ENCODE peak calls at places on chromosomes 11 and 22, in six cellular contexts. One of them, this sample, is unnamed.

GRCh38 chr11:119423459-119424254 is 685 bp upstream of the THY1 start:
- DNase-seq in HepG2: no peak
- DNase-seq in pancreas: no peak
- DNase-seq in dorsolateral prefrontal cortex: no peak
- DNase-seq in fibroblast of pulmonary artery: no peak
- DNase-seq in nephron progenitor cell: no peak
- DNase-seq in this sample: no peak

GRCh38 chr11:32213223-32213622 is 122.3 kb downstream of the RCN1 start:
- DNase-seq in HepG2: no peak
- DNase-seq in pancreas: no peak
- DNase-seq in dorsolateral prefrontal cortex: no peak
- DNase-seq in fibroblast of pulmonary artery: peak
- DNase-seq in nephron progenitor cell: no peak
- DNase-seq in this sample: no peak

GRCh38 chr11:68780829-68781228 is 29.5 kb upstream of the TESMIN start:
- DNase-seq in HepG2: no peak
- DNase-seq in pancreas: peak
- DNase-seq in dorsolateral prefrontal cortex: no peak
- DNase-seq in fibroblast of pulmonary artery: peak
- DNase-seq in nephron progenitor cell: peak
- DNase-seq in this sample: no peak

GRCh38 chr11:114058871-114059277 is 637 bp upstream of the ZBTB16 start:
- DNase-seq in HepG2: no peak
- DNase-seq in pancreas: peak
- DNase-seq in dorsolateral prefrontal cortex: no peak
- DNase-seq in fibroblast of pulmonary artery: no peak
- DNase-seq in nephron progenitor cell: peak
- DNase-seq in this sample: no peak

GRCh38 chr11:76857776-76858461 is 2.8 kb upstream of the ACER3 start:
- DNase-seq in HepG2: no peak
- DNase-seq in pancreas: no peak
- DNase-seq in dorsolateral prefrontal cortex: no peak
- DNase-seq in fibroblast of pulmonary artery: no peak
- DNase-seq in nephron progenitor cell: no peak
- DNase-seq in this sample: no peak

GRCh38 chr22:38706101-38706884 is 549 bp downstream of the GTPBP1 start:
- DNase-seq in HepG2: no peak
- DNase-seq in pancreas: peak
- DNase-seq in dorsolateral prefrontal cortex: no peak
- DNase-seq in fibroblast of pulmonary artery: peak
- DNase-seq in nephron progenitor cell: no peak
- DNase-seq in this sample: no peak

GRCh38 chr11:134355656-134356055 is 23.9 kb downstream of the GLB1L2 start:
- DNase-seq in HepG2: no peak
- DNase-seq in pancreas: no peak
- DNase-seq in dorsolateral prefrontal cortex: no peak
- DNase-seq in fibroblast of pulmonary artery: no peak
- DNase-seq in nephron progenitor cell: no peak
- DNase-seq in this sample: no peak

GRCh38 chr11:133955091-133955846 is 1.5 kb downstream of the IGSF9B start:
- DNase-seq in HepG2: no peak
- DNase-seq in pancreas: no peak
- DNase-seq in dorsolateral prefrontal cortex: peak
- DNase-seq in fibroblast of pulmonary artery: no peak
- DNase-seq in nephron progenitor cell: no peak
- DNase-seq in this sample: no peak

GRCh38 chr11:14645985-14646900 is 2.6 kb downstream of the PDE3B start:
- DNase-seq in HepG2: no peak
- DNase-seq in pancreas: no peak
- DNase-seq in dorsolateral prefrontal cortex: no peak
- DNase-seq in fibroblast of pulmonary artery: no peak
- DNase-seq in nephron progenitor cell: no peak
- DNase-seq in this sample: no peak

GRCh38 chr22:30421695-30422480 is 3.7 kb upstream of the MTFP1 start:
- DNase-seq in HepG2: peak
- DNase-seq in pancreas: no peak
- DNase-seq in dorsolateral prefrontal cortex: no peak
- DNase-seq in fibroblast of pulmonary artery: no peak
- DNase-seq in nephron progenitor cell: no peak
- DNase-seq in this sample: no peak

GRCh38 chr11:133082851-133083488 is 449.3 kb downstream of the OPCML start:
- DNase-seq in HepG2: peak
- DNase-seq in pancreas: peak
- DNase-seq in dorsolateral prefrontal cortex: peak
- DNase-seq in fibroblast of pulmonary artery: peak
- DNase-seq in nephron progenitor cell: peak
- DNase-seq in this sample: peak

GRCh38 chr22:17436981-17437410 is 67.7 kb downstream of the CECR2 start:
- DNase-seq in HepG2: no peak
- DNase-seq in pancreas: no peak
- DNase-seq in dorsolateral prefrontal cortex: peak
- DNase-seq in fibroblast of pulmonary artery: no peak
- DNase-seq in nephron progenitor cell: peak
- DNase-seq in this sample: no peak

GRCh38 chr11:33668468-33668825 is 32.2 kb downstream of the C11orf91 start:
- DNase-seq in HepG2: no peak
- DNase-seq in pancreas: no peak
- DNase-seq in dorsolateral prefrontal cortex: no peak
- DNase-seq in fibroblast of pulmonary artery: no peak
- DNase-seq in nephron progenitor cell: no peak
- DNase-seq in this sample: no peak

GRCh38 chr22:44668190-44668885 is 33.7 kb upstream of the PRR5 start:
- DNase-seq in HepG2: no peak
- DNase-seq in pancreas: no peak
- DNase-seq in dorsolateral prefrontal cortex: no peak
- DNase-seq in fibroblast of pulmonary artery: no peak
- DNase-seq in nephron progenitor cell: peak
- DNase-seq in this sample: peak

GRCh38 chr11:64926689-64927088 is 2.2 kb downstream of the PPP2R5B start:
- DNase-seq in HepG2: no peak
- DNase-seq in pancreas: peak
- DNase-seq in dorsolateral prefrontal cortex: no peak
- DNase-seq in fibroblast of pulmonary artery: no peak
- DNase-seq in nephron progenitor cell: no peak
- DNase-seq in this sample: no peak

GRCh38 chr11:101442171-101442570 is 141.6 kb downstream of the TRPC6 start:
- DNase-seq in HepG2: no peak
- DNase-seq in pancreas: no peak
- DNase-seq in dorsolateral prefrontal cortex: no peak
- DNase-seq in fibroblast of pulmonary artery: peak
- DNase-seq in nephron progenitor cell: no peak
- DNase-seq in this sample: no peak

GRCh38 chr22:21573293-21573734 is 5.8 kb downstream of the UBE2L3 start:
- DNase-seq in HepG2: no peak
- DNase-seq in pancreas: no peak
- DNase-seq in dorsolateral prefrontal cortex: no peak
- DNase-seq in fibroblast of pulmonary artery: no peak
- DNase-seq in nephron progenitor cell: no peak
- DNase-seq in this sample: no peak

DNA sequence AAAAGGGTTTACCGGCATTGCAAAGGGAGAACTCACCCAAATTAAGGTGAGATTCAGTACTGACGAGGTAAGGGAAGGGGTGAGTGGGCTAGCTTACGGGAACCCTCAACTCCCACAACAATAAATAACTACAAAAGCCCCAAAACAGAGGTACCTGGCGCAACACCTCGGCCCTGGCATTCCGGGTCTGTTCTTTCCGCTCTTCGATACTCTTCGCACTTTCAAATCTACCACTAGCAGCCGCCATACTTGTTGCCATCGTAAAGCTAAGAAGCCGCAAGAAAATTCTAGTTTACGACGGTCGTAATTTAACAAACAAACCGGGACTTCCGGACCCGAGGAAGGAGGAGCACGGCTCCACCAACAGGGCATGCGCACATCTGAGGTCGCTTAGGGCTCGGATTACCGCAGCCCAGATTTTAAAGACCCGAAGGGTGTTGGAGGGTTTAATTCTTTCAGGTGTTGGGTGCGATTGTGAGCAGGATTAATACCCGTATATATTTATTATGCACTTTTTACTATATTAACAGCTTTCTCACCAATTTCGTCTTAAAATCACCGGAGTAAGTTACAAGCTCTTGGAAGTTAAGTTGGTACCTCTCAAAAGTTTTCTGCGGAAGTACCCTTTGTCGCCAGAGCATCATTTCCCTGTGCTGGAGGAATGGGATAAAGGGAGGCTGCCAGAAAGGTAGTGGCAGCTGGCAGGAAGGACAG is at the start of gene CWF19L2:
- DNase-seq in HepG2: peak
- DNase-seq in pancreas: peak
- DNase-seq in dorsolateral prefrontal cortex: peak
- DNase-seq in fibroblast of pulmonary artery: peak
- DNase-seq in nephron progenitor cell: peak
- DNase-seq in this sample: peak
- TF ChIP-seq CTCF in HepG2: peak
- TF ChIP-seq CTCF in pancreas: no peak
- TF ChIP-seq CTCF in dorsolateral prefrontal cortex: no peak
- TF ChIP-seq CTCF in fibroblast of pulmonary artery: no peak
- TF ChIP-seq CTCF in nephron progenitor cell: no peak
- TF ChIP-seq CTCF in this sample: no peak

GRCh38 chr11:57667065-57667714 is 724 bp upstream of the ZDHHC5 start:
- DNase-seq in HepG2: peak
- DNase-seq in pancreas: peak
- DNase-seq in dorsolateral prefrontal cortex: peak
- DNase-seq in fibroblast of pulmonary artery: peak
- DNase-seq in nephron progenitor cell: peak
- DNase-seq in this sample: peak
- TF ChIP-seq CTCF in HepG2: no peak
- TF ChIP-seq CTCF in pancreas: no peak
- TF ChIP-seq CTCF in dorsolateral prefrontal cortex: no peak
- TF ChIP-seq CTCF in fibroblast of pulmonary artery: no peak
- TF ChIP-seq CTCF in nephron progenitor cell: no peak
- TF ChIP-seq CTCF in this sample: no peak

GRCh38 chr11:47136921-47137320 is 39.8 kb downstream of the ARFGAP2 start:
- DNase-seq in HepG2: no peak
- DNase-seq in pancreas: no peak
- DNase-seq in dorsolateral prefrontal cortex: no peak
- DNase-seq in fibroblast of pulmonary artery: no peak
- DNase-seq in nephron progenitor cell: no peak
- DNase-seq in this sample: no peak
- TF ChIP-seq CTCF in HepG2: no peak
- TF ChIP-seq CTCF in pancreas: no peak
- TF ChIP-seq CTCF in dorsolateral prefrontal cortex: no peak
- TF ChIP-seq CTCF in fibroblast of pulmonary artery: no peak
- TF ChIP-seq CTCF in nephron progenitor cell: no peak
- TF ChIP-seq CTCF in this sample: no peak

DNA sequence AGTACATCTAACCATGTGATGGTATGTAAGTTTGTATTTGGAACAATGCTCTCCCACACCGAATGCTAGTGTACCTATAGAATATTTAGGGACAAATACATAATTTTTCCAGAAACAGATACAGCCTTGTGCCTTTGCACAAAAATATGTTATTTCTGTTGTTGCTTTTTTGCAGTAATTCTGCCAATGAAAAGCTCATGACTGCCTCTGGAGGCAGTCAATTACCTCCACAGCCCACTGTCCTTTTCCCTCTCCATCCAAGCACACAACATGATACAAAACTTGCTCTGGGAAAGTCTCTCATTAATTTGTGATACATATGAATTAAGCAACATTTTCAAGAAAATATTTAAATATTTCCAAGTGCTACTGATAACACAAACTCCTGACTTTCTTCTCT is 3.6 kb downstream of the OR51I2 start:
- DNase-seq in HepG2: no peak
- DNase-seq in pancreas: no peak
- DNase-seq in dorsolateral prefrontal cortex: no peak
- DNase-seq in fibroblast of pulmonary artery: no peak
- DNase-seq in nephron progenitor cell: no peak
- DNase-seq in this sample: no peak
- TF ChIP-seq CTCF in HepG2: no peak
- TF ChIP-seq CTCF in pancreas: no peak
- TF ChIP-seq CTCF in dorsolateral prefrontal cortex: no peak
- TF ChIP-seq CTCF in fibroblast of pulmonary artery: no peak
- TF ChIP-seq CTCF in nephron progenitor cell: no peak
- TF ChIP-seq CTCF in this sample: no peak

DNA sequence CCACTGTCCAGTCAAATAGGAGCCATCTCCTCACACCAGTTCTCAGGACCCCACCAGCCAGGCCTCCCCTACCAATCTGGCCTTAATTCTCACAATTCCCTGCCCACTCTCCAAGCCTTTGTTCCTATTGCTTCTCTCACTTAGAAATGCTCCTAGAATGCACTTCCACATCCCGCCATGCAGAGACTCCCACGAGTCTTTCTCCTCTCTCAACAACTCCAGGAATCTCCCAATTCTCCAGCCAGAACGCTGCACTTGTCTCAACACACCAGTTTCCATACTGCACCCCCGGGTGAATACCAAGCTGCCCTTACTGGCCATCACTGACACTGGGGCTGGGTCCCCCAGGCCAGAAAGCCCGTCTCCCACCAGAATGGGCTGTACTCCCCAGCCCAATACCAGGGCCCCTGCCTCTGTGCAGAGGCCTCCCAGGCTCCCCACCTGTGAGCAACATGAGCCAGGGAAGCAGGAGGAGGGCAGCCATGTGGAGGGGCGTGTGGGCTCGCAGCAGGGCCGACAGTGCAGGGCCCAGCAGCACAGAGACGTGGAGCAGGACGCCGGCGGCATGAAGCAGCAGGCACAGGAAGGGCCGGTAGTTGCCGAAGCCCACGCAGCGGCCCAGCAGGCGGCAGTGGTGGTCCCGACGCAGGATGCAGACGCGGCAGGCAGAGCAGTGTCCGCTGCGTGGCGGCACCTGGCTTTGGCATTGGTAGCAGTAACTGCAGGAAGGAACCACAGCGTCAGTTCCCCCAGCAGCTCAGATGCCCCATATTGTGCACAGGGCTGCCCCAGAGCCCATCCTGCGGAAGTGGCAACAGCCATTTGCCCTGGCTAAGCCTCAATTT is 2.4 kb downstream of the ZDHHC24 start:
- DNase-seq in HepG2: no peak
- DNase-seq in pancreas: no peak
- DNase-seq in dorsolateral prefrontal cortex: peak
- DNase-seq in fibroblast of pulmonary artery: peak
- DNase-seq in nephron progenitor cell: peak
- DNase-seq in this sample: peak
- TF ChIP-seq CTCF in HepG2: no peak
- TF ChIP-seq CTCF in pancreas: no peak
- TF ChIP-seq CTCF in dorsolateral prefrontal cortex: no peak
- TF ChIP-seq CTCF in fibroblast of pulmonary artery: peak
- TF ChIP-seq CTCF in nephron progenitor cell: peak
- TF ChIP-seq CTCF in this sample: peak

DNA sequence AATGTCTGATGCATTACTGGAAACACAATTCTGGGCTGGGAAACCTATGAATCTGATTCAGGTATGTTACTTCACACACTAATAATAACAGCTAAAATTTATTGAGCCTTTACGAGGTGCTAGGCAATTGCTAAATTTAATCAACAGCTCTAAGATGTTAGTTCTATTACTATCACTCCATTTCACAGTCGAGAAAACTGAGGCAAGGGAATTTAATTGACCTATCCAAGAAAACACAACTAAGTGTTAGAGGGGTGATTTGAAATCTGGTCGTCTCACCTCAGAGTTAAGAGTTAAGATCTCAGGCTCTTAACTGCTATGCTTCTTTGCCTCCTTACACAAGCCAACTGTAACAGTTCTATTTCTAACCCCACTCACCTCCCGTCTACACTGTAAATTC is 8.8 kb downstream of the MAML2 start:
- DNase-seq in HepG2: no peak
- DNase-seq in pancreas: no peak
- DNase-seq in dorsolateral prefrontal cortex: no peak
- DNase-seq in fibroblast of pulmonary artery: no peak
- DNase-seq in nephron progenitor cell: no peak
- DNase-seq in this sample: no peak
- TF ChIP-seq CTCF in HepG2: no peak
- TF ChIP-seq CTCF in pancreas: no peak
- TF ChIP-seq CTCF in dorsolateral prefrontal cortex: no peak
- TF ChIP-seq CTCF in fibroblast of pulmonary artery: no peak
- TF ChIP-seq CTCF in nephron progenitor cell: no peak
- TF ChIP-seq CTCF in this sample: no peak

GRCh38 chr22:31635638-31636306 is 26.2 kb downstream of the PISD start:
- DNase-seq in HepG2: no peak
- DNase-seq in pancreas: no peak
- DNase-seq in dorsolateral prefrontal cortex: no peak
- DNase-seq in fibroblast of pulmonary artery: no peak
- DNase-seq in nephron progenitor cell: no peak
- DNase-seq in this sample: no peak
- TF ChIP-seq CTCF in HepG2: no peak
- TF ChIP-seq CTCF in pancreas: no peak
- TF ChIP-seq CTCF in dorsolateral prefrontal cortex: no peak
- TF ChIP-seq CTCF in fibroblast of pulmonary artery: no peak
- TF ChIP-seq CTCF in nephron progenitor cell: no peak
- TF ChIP-seq CTCF in this sample: no peak